ENCODE peak calls at places on chromosomes 12 and 14, in ten cellular contexts. D is esophagus squamous epithelium; N is psoas muscle; Y is spleen; W is cardiac muscle cell; F is CD8-positive, alpha-beta T cell; Q is fibroblast of lung; I is thyroid gland; M is pancreas; U is tibial artery. G is an unnamed sample.

GRCh38 chr12:77940566-77940965 is 109.9 kb downstream of the NAV3 start:
- DNase-seq in D (no peak), N (no peak), Y (no peak), W (peak; percentile 54), F (no peak), Q (peak; percentile 51), I (no peak), M (no peak), U (no peak), G (no peak)

GRCh38 chr12:54404061-54405004 is 14.7 kb downstream of the ITGA5 start:
- DNase-seq in D (no peak), N (no peak), Y (no peak), W (peak; percentile 76), F (peak; percentile 61), Q (peak; percentile 40), I (peak; percentile 68), M (no peak), U (peak; percentile 75), G (peak; percentile 66)

GRCh38 chr14:92850492-92850891 is 56.4 kb downstream of the GOLGA5 start:
- DNase-seq in D (no peak), N (no peak), Y (no peak), W (no peak), F (no peak), Q (peak; percentile 34), I (no peak), M (peak; percentile 21), U (no peak), G (no peak)

GRCh38 chr12:125142601-125143000 is 77.4 kb downstream of the AACS start:
- DNase-seq in D (no peak), N (no peak), Y (no peak), W (no peak), F (no peak), Q (no peak), I (no peak), M (no peak), U (no peak), G (no peak)

GRCh38 chr12:80636832-80637231 is 70.6 kb upstream of the MYF6 start:
- DNase-seq in D (no peak), N (no peak), Y (no peak), W (no peak), F (no peak), Q (no peak), I (no peak), M (no peak), U (no peak), G (no peak)

GRCh38 chr14:95322646-95323045 is 2.9 kb upstream of the CLMN start:
- DNase-seq in D (no peak), N (no peak), Y (no peak), W (no peak), F (no peak), Q (no peak), I (no peak), M (no peak), U (no peak), G (no peak)

GRCh38 chr14:34569750-34570149 is 30.2 kb upstream of the EAPP start:
- DNase-seq in D (no peak), N (no peak), Y (no peak), W (no peak), F (no peak), Q (peak; percentile 22), I (no peak), M (no peak), U (no peak), G (no peak)

GRCh38 chr14:31395119-31395518 is 25.2 kb downstream of the HEATR5A start:
- DNase-seq in D (no peak), N (no peak), Y (no peak), W (no peak), F (no peak), Q (no peak), I (no peak), M (no peak), U (no peak), G (no peak)

GRCh38 chr12:102300824-102301461 is 103.3 kb upstream of the PMCH start:
- DNase-seq in D (no peak), N (no peak), Y (no peak), W (peak; percentile 79), F (no peak), Q (peak; percentile 59), I (no peak), M (peak; percentile 12), U (no peak), G (no peak)

GRCh38 chr12:45284096-45284901 is 68.4 kb downstream of the ANO6 start:
- DNase-seq in D (no peak), N (no peak), Y (no peak), W (peak; percentile 78), F (no peak), Q (peak; percentile 95), I (no peak), M (no peak), U (no peak), G (no peak)

GRCh38 chr12:10136637-10137205 is 6.7 kb upstream of the CLEC7A start:
- DNase-seq in D (no peak), N (no peak), Y (no peak), W (no peak), F (no peak), Q (no peak), I (no peak), M (no peak), U (no peak), G (no peak)

GRCh38 chr14:61710853-61711817 is 15.8 kb downstream of the HIF1A start:
- DNase-seq in D (no peak), N (no peak), Y (peak; percentile 69), W (peak; percentile 54), F (no peak), Q (no peak), I (no peak), M (no peak), U (no peak), G (no peak)

DNA sequence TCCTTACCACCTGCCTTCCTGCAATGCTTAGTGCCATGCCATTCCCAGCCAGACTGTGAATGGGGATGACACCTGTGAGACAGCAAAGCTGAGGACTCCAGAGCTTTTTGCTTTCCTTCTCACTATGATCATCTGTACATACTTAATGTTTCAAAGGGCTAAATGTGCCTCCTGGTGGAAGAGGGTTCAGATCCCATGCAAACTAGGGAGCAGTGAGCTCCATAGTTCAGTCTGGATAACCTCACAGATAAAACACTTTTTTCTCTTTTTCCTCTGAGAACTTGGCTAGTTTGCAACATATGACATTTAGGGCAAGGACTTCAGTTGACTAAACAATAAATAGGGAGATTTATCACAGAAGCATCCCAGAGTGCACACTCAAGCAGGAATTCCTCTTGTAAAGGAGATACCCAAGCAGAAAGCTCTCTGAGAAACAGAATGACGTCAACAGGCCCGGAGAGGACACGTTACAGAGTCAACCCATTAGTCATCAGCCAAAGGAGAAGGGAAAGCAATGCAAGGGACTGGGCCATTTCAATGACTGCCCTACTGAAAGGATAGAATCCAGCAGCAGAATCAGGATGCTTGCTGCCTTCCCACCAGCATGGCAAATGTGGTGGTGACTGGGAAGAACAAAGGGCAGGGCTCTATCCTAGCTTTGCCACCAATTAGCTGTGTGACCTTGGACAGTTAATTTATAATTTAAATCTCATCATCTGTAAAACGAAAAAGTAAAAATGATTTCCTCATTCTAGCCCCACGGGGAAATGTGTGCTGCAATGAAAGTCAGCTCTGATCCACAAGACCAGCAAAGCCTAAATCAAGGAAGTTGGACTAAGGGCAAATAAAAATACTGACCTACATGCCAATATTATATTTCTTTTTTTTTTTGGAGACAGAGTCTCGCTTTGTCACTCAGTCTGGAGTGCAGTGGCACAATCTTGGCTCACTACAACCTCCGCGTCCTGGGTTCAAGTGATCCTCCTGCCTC is 80.9 kb upstream of the ACTN1 start:
- DNase-seq in D (no peak), N (peak; percentile 24), Y (no peak), W (peak; percentile 94), F (no peak), Q (peak; percentile 98), I (no peak), M (no peak), U (peak; percentile 67), G (no peak)
- H3K27ac ChIP-seq in D (peak overlapping the region; percentile 58), N (peak overlapping the region; percentile 10), Y (no peak overlapping the region), W (peak overlapping the region; percentile 39), F (no peak overlapping the region), Q (peak overlapping the region; percentile 24), I (peak overlapping the region; percentile 39), M (no peak overlapping the region), U (peak overlapping the region; percentile 50), G (no peak overlapping the region)

DNA sequence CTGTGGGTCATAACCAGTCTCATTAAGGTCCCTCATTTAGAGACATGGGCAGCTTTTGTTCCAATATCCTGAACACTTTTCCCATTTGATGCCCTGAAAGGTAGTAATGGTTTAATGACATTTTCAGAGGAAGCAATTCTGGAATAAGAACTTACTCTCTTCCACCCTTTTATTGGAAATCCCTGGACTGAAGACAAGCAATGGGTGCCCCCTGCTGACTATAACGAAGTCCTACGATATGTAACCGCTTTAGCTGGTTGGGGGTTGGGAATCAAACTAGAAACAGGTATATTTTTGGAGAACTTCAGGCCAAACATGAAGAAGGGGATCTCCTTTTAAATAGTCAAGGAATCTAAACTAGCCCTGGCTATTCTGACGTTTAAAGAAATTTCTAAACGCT is 20.5 kb downstream of the SARNP start:
- DNase-seq in D (no peak), N (no peak), Y (no peak), W (peak; percentile 74), F (no peak), Q (peak; percentile 39), I (peak; percentile 36), M (no peak), U (no peak), G (no peak)
- TF ChIP-seq CTCF in D (no peak), N (peak; percentile 50), Y (peak; percentile 24), W (peak; percentile 67), F (no peak), Q (peak; percentile 67), I (peak; percentile 58), M (peak; percentile 13), U (peak; percentile 21), G (peak; percentile 48)

GRCh38 chr12:117662620-117663395 is 301.4 kb upstream of the NOS1 start:
- DNase-seq in D (no peak), N (no peak), Y (no peak), W (no peak), F (no peak), Q (peak; percentile 9), I (no peak), M (no peak), U (no peak), G (no peak)

GRCh38 chr12:117658226-117658625 is 296.8 kb upstream of the NOS1 start:
- DNase-seq in D (no peak), N (no peak), Y (no peak), W (no peak), F (no peak), Q (no peak), I (no peak), M (no peak), U (no peak), G (no peak)

GRCh38 chr12:117662220-117662619 is 300.8 kb upstream of the NOS1 start:
- DNase-seq in D (no peak), N (no peak), Y (no peak), W (no peak), F (no peak), Q (no peak), I (no peak), M (no peak), U (no peak), G (no peak)

GRCh38 chr12:117660896-117661295 is 299.5 kb upstream of the NOS1 start:
- DNase-seq in D (no peak), N (no peak), Y (no peak), W (no peak), F (no peak), Q (no peak), I (no peak), M (no peak), U (no peak), G (no peak)

GRCh38 chr12:117664169-117664568 is 302.7 kb upstream of the NOS1 start:
- DNase-seq in D (no peak), N (no peak), Y (no peak), W (no peak), F (no peak), Q (no peak), I (no peak), M (no peak), U (no peak), G (no peak)
- H3K27me3 ChIP-seq in D (peaks cover 27% of the 10 kb centered on the region), N (peaks cover 18% of the 10 kb centered on the region), Y (no peaks in the 10 kb centered on the region), W (no peaks in the 10 kb centered on the region), F (no peaks in the 10 kb centered on the region), Q (no peaks in the 10 kb centered on the region), I (no peaks in the 10 kb centered on the region), M (no peaks in the 10 kb centered on the region), U (no peaks in the 10 kb centered on the region), G (no peaks in the 10 kb centered on the region)

GRCh38 chr14:51310453-51311074 is 70.5 kb downstream of the TMX1 start:
- DNase-seq in D (no peak), N (no peak), Y (no peak), W (peak; percentile 75), F (no peak), Q (peak; percentile 87), I (no peak), M (no peak), U (no peak), G (no peak)
- H3K27ac ChIP-seq in D (peak overlapping the region; percentile 49), N (no peak overlapping the region), Y (peak overlapping the region; percentile 12), W (no peak overlapping the region), F (no peak overlapping the region), Q (no peak overlapping the region), I (no peak overlapping the region), M (no peak overlapping the region), U (no peak overlapping the region), G (no peak overlapping the region)